ENCODE peak calls at places on chromosomes 7 and 10, in eight cellular contexts. C is pancreas; Z is SK-N-SH; O is adrenal gland; X is tibial nerve; W is tibial artery; F is CD4-positive, alpha-beta memory T cell; E is small intestine. H is an unnamed sample.

GRCh38 chr10:70223728-70224127 is 9.5 kb downstream of the PPA1 start:
- DNase-seq in W (no peak), F (no peak), C (no peak), O (no peak), E (no peak), Z (no peak), X (no peak), H (no peak)

GRCh38 chr7:111531993-111532392 is 30.3 kb downstream of the IMMP2L start:
- DNase-seq in F (no peak), E (no peak), O (peak; percentile 31), Z (no peak), W (no peak), C (no peak), X (no peak), H (no peak)

GRCh38 chr7:135493362-135493761 is 16.5 kb downstream of the CNOT4 start:
- DNase-seq in E (no peak), X (no peak), Z (no peak), W (no peak), F (no peak), C (no peak), O (no peak), H (no peak)

GRCh38 chr10:68558478-68558877 is 1.7 kb upstream of the TET1 start:
- DNase-seq in E (no peak), F (no peak), W (no peak), C (no peak), Z (no peak), O (no peak), X (no peak), H (no peak)

GRCh38 chr10:35789996-35790395 is 147.9 kb upstream of the FZD8 start:
- DNase-seq in E (no peak), F (no peak), O (no peak), W (no peak), C (no peak), X (no peak), Z (no peak), H (no peak)

GRCh38 chr10:117137031-117137910 is 799 bp downstream of the VAX1 start:
- DNase-seq in C (no peak), F (no peak), W (no peak), Z (peak; percentile 74), X (no peak), E (peak; percentile 5), O (no peak), H (no peak)

GRCh38 chr10:73774637-73775036 is 7.2 kb upstream of the CHCHD1 start:
- DNase-seq in Z (no peak), W (no peak), F (no peak), O (no peak), X (no peak), C (no peak), E (peak; percentile 44), H (peak; percentile 39)

GRCh38 chr7:29565982-29566746 is 2.5 kb downstream of the PRR15 start:
- DNase-seq in X (no peak), E (peak; percentile 67), W (peak; percentile 20), F (no peak), O (peak; percentile 14), Z (peak; percentile 79), C (peak; percentile 14), H (no peak)

GRCh38 chr7:92707435-92707834 is 117.2 kb upstream of the FAM133B start:
- DNase-seq in C (no peak), W (no peak), E (no peak), Z (no peak), O (no peak), F (no peak), X (no peak), H (no peak)

GRCh38 chr7:1052031-1052818 is 7.9 kb downstream of the GPR146 start:
- DNase-seq in W (no peak), Z (no peak), X (no peak), F (no peak), E (no peak), O (no peak), C (no peak), H (no peak)

GRCh38 chr7:1054438-1055083 is 10.2 kb downstream of the GPR146 start:
- DNase-seq in W (no peak), E (no peak), F (no peak), O (no peak), X (no peak), Z (no peak), C (no peak), H (no peak)

GRCh38 chr7:1050956-1051690 is 6.8 kb downstream of the GPR146 start:
- DNase-seq in W (no peak), C (no peak), F (no peak), O (no peak), Z (no peak), E (no peak), X (no peak), H (no peak)

GRCh38 chr7:1053816-1054370 is 9.5 kb downstream of the GPR146 start:
- DNase-seq in C (no peak), E (no peak), W (no peak), Z (no peak), F (no peak), O (no peak), X (no peak), H (no peak)

DNA sequence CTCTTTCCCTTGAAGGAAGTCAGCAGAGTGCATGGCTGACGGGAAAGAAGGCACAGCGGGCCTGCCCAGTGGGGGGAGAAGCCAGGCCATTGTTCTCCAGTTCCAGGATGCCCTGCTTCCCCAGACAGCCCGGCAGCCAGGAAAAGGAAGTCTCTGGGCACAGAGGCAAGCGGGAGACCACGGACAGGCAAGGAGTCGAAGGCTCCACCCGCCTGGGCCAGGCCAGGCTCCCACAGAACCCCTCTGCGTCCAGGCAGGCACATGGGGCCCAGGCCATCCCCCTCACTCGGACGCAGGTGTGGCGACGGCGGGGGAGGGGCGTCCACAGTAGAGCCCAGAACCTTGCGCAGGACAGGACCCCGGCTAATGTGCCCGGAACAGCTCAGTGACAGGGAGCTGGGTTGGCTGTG is 8.7 kb downstream of the GPR146 start:
- DNase-seq in X (no peak), F (no peak), E (no peak), C (no peak), W (peak; percentile 48), O (no peak), Z (no peak), H (no peak)
- H3K4me1 ChIP-seq in X (peaks cover 99% of the 10 kb centered on the region), F (peaks cover 44% of the 10 kb centered on the region), E (no peaks in the 10 kb centered on the region), C (no peaks in the 10 kb centered on the region), W (no peaks in the 10 kb centered on the region), O (peaks cover 56% of the 10 kb centered on the region), Z (no peaks in the 10 kb centered on the region), H (peaks cover 41% of the 10 kb centered on the region)

GRCh38 chr10:75528392-75528791 is 97.0 kb downstream of the LRMDA start:
- DNase-seq in Z (no peak), O (no peak), E (no peak), F (no peak), X (no peak), C (no peak), W (no peak), H (no peak)

GRCh38 chr10:75530337-75530736 is 98.9 kb downstream of the LRMDA start:
- DNase-seq in F (no peak), X (no peak), C (no peak), W (no peak), Z (no peak), E (no peak), O (peak; percentile 91), H (no peak)

GRCh38 chr10:75532253-75532924 is 101.0 kb downstream of the LRMDA start:
- DNase-seq in X (no peak), C (no peak), W (no peak), E (no peak), F (no peak), O (no peak), Z (no peak), H (no peak)

GRCh38 chr10:75527542-75527941 is 96.1 kb downstream of the LRMDA start:
- DNase-seq in W (no peak), Z (no peak), X (no peak), F (no peak), O (no peak), E (no peak), C (no peak), H (no peak)

DNA sequence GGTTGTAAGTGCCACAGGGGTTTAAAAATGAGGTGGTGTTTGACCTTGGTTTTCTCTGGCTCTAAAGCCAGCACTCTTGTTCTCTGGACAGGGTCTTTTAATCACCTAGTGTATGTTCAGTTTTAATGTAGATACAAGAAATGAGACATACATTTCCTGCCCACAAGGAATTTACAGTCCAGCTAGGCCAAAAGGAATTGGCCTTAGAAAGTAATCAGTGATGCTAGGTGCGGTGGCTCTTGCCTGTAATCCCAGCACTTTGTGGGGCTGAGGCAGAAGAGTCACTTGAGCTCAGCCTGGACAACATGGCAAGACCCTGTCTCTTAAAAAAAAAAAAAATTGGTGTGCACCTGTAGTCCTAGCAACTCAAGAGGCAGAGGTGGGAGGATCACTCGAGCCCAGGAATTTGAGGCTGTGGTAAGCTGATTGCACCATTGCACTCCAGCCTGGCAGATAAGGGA is 100.2 kb downstream of the LRMDA start:
- DNase-seq in W (no peak), X (no peak), C (no peak), E (no peak), O (no peak), F (no peak), Z (no peak), H (no peak)
- H3K27me3 ChIP-seq in W (no peaks in the 10 kb centered on the region), X (no peaks in the 10 kb centered on the region), C (no peaks in the 10 kb centered on the region), E (no peaks in the 10 kb centered on the region), O (no peaks in the 10 kb centered on the region), F (no peaks in the 10 kb centered on the region), Z (no peaks in the 10 kb centered on the region), H (no peaks in the 10 kb centered on the region)

DNA sequence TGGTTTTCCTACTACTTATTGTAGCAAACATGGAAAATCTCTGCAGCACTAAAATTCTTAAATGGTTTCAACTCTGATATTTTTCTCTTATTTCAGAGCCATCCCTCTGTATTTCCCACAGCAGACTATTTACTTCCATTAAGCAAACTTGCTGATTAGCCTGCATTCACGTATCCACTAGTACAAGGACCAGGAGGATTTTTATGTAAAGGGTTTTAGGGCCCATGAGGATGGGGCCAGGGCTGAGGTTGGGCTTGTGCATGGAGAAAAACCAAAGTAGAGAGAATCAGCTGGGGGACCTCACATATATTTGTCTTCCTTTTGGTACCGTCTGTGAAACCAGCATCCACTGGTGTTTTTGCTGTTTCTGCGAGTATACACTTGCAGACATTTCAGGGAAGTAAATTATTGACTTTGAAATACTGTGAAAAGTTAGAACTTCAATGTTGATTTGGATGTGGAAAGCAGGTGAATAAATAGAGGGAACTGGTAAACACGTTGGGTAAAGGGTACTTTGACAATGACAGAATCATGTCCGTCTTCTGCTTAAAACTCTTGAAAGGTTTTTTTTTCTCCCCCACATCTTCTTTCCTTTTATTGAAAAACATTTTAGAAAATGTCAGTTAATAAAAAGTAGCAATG is 44.3 kb downstream of the ERLIN1 start:
- DNase-seq in O (no peak), E (no peak), X (no peak), C (no peak), Z (no peak), W (no peak), F (no peak), H (no peak)
- H3K4me1 ChIP-seq in O (no peaks in the 10 kb centered on the region), E (no peaks in the 10 kb centered on the region), X (no peaks in the 10 kb centered on the region), C (no peaks in the 10 kb centered on the region), Z (no peaks in the 10 kb centered on the region), W (no peaks in the 10 kb centered on the region), F (no peaks in the 10 kb centered on the region), H (no peaks in the 10 kb centered on the region)

GRCh38 chr10:105956550-105956949 is 1208.0 kb downstream of the SORCS1 start:
- DNase-seq in Z (no peak), X (no peak), E (no peak), O (no peak), F (no peak), W (no peak), C (no peak), H (no peak)

GRCh38 chr10:105952153-105952552 is 1212.4 kb downstream of the SORCS1 start:
- DNase-seq in O (no peak), X (no peak), C (peak; percentile 8), W (no peak), F (no peak), Z (no peak), E (peak; percentile 15), H (no peak)

GRCh38 chr10:105950410-105950809 is 1214.1 kb downstream of the SORCS1 start:
- DNase-seq in C (peak; percentile 51), F (no peak), O (peak; percentile 23), E (peak; percentile 17), X (peak; percentile 30), Z (peak; percentile 32), W (no peak), H (no peak)

GRCh38 chr10:105953056-105953455 is 1211.5 kb downstream of the SORCS1 start:
- DNase-seq in W (no peak), F (no peak), Z (no peak), E (no peak), C (no peak), O (no peak), X (no peak), H (no peak)
- H3K27me3 ChIP-seq in W (no peaks in the 10 kb centered on the region), F (no peaks in the 10 kb centered on the region), Z (no peaks in the 10 kb centered on the region), E (no peaks in the 10 kb centered on the region), C (no peaks in the 10 kb centered on the region), O (no peaks in the 10 kb centered on the region), X (no peaks in the 10 kb centered on the region), H (no peaks in the 10 kb centered on the region)

H was measured in CD8-positive, alpha-beta T cell.